ENCODE peak calls at places on chromosomes 7 and 10, in seven cellular contexts. N is fibroblast of the conjunctiva; C is GM12878; U is stimulated activated CD8-positive, alpha-beta memory T cell treated with anti-CD3 and anti-CD28 coated beads, Interleukin-15, amount 100 ng/mL, for 24 hours; M is NCI-H446 treated with DMSO at 0.1 percent for 48 hours; J is EL; F is A549. B is an unnamed sample.

GRCh38 chr7:138492423-138492822 is 32.4 kb downstream of the TRIM24 start:
- DNase-seq in N (no peak), C (no peak), U (no peak), M (no peak), J (no peak), F (no peak), B (no peak)

GRCh38 chr7:47488969-47489342 is 93.0 kb downstream of the TNS3 start:
- DNase-seq in N (no peak), C (no peak), U (no peak), M (no peak), J (no peak), F (no peak), B (no peak)

GRCh38 chr7:88217675-88218427 is 2.0 kb downstream of the SRI start:
- DNase-seq in N (no peak), C (peak), U (no peak), M (no peak), J (no peak), F (no peak), B (no peak)

GRCh38 chr7:9900339-9900738 is 1073.3 kb upstream of the PHF14 start:
- DNase-seq in N (no peak), C (no peak), U (no peak), M (no peak), J (no peak), F (no peak), B (no peak)

GRCh38 chr10:118151461-118151860 is 104.7 kb upstream of the RAB11FIP2 start:
- DNase-seq in N (no peak), C (no peak), U (no peak), M (no peak), J (no peak), F (no peak), B (no peak)

GRCh38 chr7:111274882-111275281 is 184.0 kb downstream of the LRRN3 start:
- DNase-seq in N (no peak), C (no peak), U (no peak), M (no peak), J (peak), F (no peak), B (no peak)

GRCh38 chr10:86659161-86659691 is 4.9 kb downstream of the OPN4 start:
- DNase-seq in N (no peak), C (no peak), U (no peak), M (no peak), J (no peak), F (no peak), B (no peak)

GRCh38 chr7:32214913-32215312 is 144.7 kb upstream of the PDE1C start:
- DNase-seq in N (no peak), C (no peak), U (no peak), M (no peak), J (no peak), F (no peak), B (no peak)

GRCh38 chr7:87003872-87004798 is 55.3 kb downstream of the ELAPOR2 start:
- DNase-seq in N (no peak), C (no peak), U (no peak), M (no peak), J (no peak), F (no peak), B (no peak)

GRCh38 chr7:123665157-123665556 is 9.5 kb downstream of the LMOD2 start:
- DNase-seq in N (no peak), C (no peak), U (no peak), M (no peak), J (no peak), F (no peak), B (no peak)

GRCh38 chr7:70679666-70680065 is 452.3 kb upstream of the GALNT17 start:
- DNase-seq in N (no peak), C (peak), U (no peak), M (no peak), J (no peak), F (no peak), B (no peak)

GRCh38 chr7:55505259-55505658 is 67.0 kb downstream of the VOPP1 start:
- DNase-seq in N (no peak), C (no peak), U (no peak), M (no peak), J (no peak), F (no peak), B (no peak)

GRCh38 chr7:109020251-109020650 is 450.6 kb downstream of the DNAJB9 start:
- DNase-seq in N (no peak), C (no peak), U (no peak), M (no peak), J (no peak), F (no peak), B (no peak)

GRCh38 chr10:13708256-13708990 is 121.7 kb downstream of the PRPF18 start:
- DNase-seq in N (no peak), C (no peak), U (no peak), M (no peak), J (peak), F (no peak), B (no peak)

GRCh38 chr7:11078242-11078834 is 104.7 kb downstream of the PHF14 start:
- DNase-seq in N (no peak), C (no peak), U (no peak), M (no peak), J (no peak), F (no peak), B (no peak)

GRCh38 chr10:124902462-124902861 is 39.5 kb upstream of the ZRANB1 start:
- DNase-seq in N (no peak), C (no peak), U (no peak), M (no peak), J (no peak), F (no peak), B (no peak)

GRCh38 chr7:31955021-31955420 is 115.2 kb downstream of the PDE1C start:
- DNase-seq in N (no peak), C (no peak), U (no peak), M (no peak), J (peak), F (peak), B (no peak)

GRCh38 chr7:17497136-17497535 is 198.7 kb downstream of the AHR start:
- DNase-seq in N (no peak), C (no peak), U (no peak), M (no peak), J (no peak), F (no peak), B (no peak)

GRCh38 chr7:139321071-139321745 is 19.9 kb upstream of the FMC1 start:
- DNase-seq in N (no peak), C (no peak), U (no peak), M (no peak), J (peak), F (peak), B (no peak)

GRCh38 chr7:111090834-111091233 is at the start of gene LRRN3:
- DNase-seq in N (no peak), C (no peak), U (no peak), M (peak), J (peak), F (no peak), B (no peak)

GRCh38 chr10:76195990-76196389 is 764.6 kb downstream of the LRMDA start:
- DNase-seq in N (no peak), C (no peak), U (no peak), M (no peak), J (no peak), F (no peak), B (no peak)

GRCh38 chr7:39130304-39130703 is 152.6 kb downstream of the POU6F2 start:
- DNase-seq in N (no peak), C (no peak), U (no peak), M (no peak), J (no peak), F (no peak), B (no peak)

GRCh38 chr7:36370046-36370445 is 19.6 kb upstream of the ANLN start:
- DNase-seq in N (no peak), C (no peak), U (no peak), M (no peak), J (no peak), F (no peak), B (no peak)